ENCODE peak calls at places on chromosomes 3 and 15, in four cellular contexts. L, T, F and G are unnamed samples.

GRCh38 chr3:156291269-156292123 is 171.1 kb downstream of the KCNAB1 start:
- DNase-seq in L (peak), T (no peak), F (peak), G (peak)

GRCh38 chr15:74297867-74298266 is 61.7 kb downstream of the CCDC33 start:
- DNase-seq in L (no peak), T (no peak), F (no peak), G (no peak)

GRCh38 chr3:120450261-120450913 is 405 bp downstream of the FSTL1 start:
- DNase-seq in L (peak), T (no peak), F (no peak), G (no peak)

GRCh38 chr3:48560648-48561018 is 2.9 kb downstream of the UCN2 start:
- DNase-seq in L (no peak), T (no peak), F (no peak), G (no peak)

GRCh38 chr3:160919942-160920341 is 163.9 kb downstream of the PPM1L start:
- DNase-seq in L (no peak), T (no peak), F (no peak), G (no peak)

GRCh38 chr3:48475188-48475587 is 28.7 kb downstream of the ATRIP start:
- DNase-seq in L (no peak), T (no peak), F (no peak), G (no peak)

GRCh38 chr15:60844431-60845174 is 365.7 kb upstream of the ICE2 start:
- DNase-seq in L (no peak), T (no peak), F (no peak), G (no peak)

GRCh38 chr15:37133619-37134018 is 33.3 kb upstream of the MEIS2 start:
- DNase-seq in L (no peak), T (no peak), F (no peak), G (peak)

GRCh38 chr3:142180761-142181362 is 31.5 kb upstream of the TFDP2 start:
- DNase-seq in L (peak), T (no peak), F (peak), G (peak)

GRCh38 chr15:95864467-95864886 is 466.0 kb upstream of the NR2F2 start:
- DNase-seq in L (no peak), T (no peak), F (no peak), G (no peak)

GRCh38 chr15:41031232-41032078 is 78.2 kb downstream of the CHAC1 start:
- DNase-seq in L (no peak), T (no peak), F (no peak), G (no peak)

GRCh38 chr15:43253431-43254403 is 13.0 kb downstream of the TGM5 start:
- DNase-seq in L (no peak), T (no peak), F (no peak), G (peak)

GRCh38 chr3:111859061-111859973 is at the start of gene PHLDB2:
- DNase-seq in L (peak), T (no peak), F (peak), G (peak)

GRCh38 chr3:124412642-124413041 is 317.6 kb upstream of the UMPS start:
- DNase-seq in L (no peak), T (no peak), F (no peak), G (no peak)

GRCh38 chr15:40398413-40398873 is 7.2 kb upstream of the IVD start:
- DNase-seq in L (no peak), T (no peak), F (no peak), G (no peak)

GRCh38 chr3:179624471-179624870 is 19.9 kb downstream of the NDUFB5 start:
- DNase-seq in L (no peak), T (no peak), F (no peak), G (peak)

GRCh38 chr15:42319206-42319605 is 40.1 kb upstream of the CAPN3 start:
- DNase-seq in L (no peak), T (no peak), F (no peak), G (no peak)

GRCh38 chr3:12882336-12883310 is 41.3 kb upstream of the RPL32 start:
- DNase-seq in L (no peak), T (no peak), F (no peak), G (no peak)
- H3K56ac ChIP-seq in L (no peak), T (no peak), F (no peak), G (no peak)

GRCh38 chr3:139897759-139898158 is 37.2 kb upstream of the CLSTN2 start:
- DNase-seq in L (no peak), T (no peak), F (no peak), G (no peak)
- H3K56ac ChIP-seq in L (no peak), T (no peak), F (no peak), G (no peak)

GRCh38 chr15:59436774-59437472 is 1.1 kb upstream of the FAM81A start:
- DNase-seq in L (no peak), T (no peak), F (no peak), G (no peak)

GRCh38 chr15:59439571-59439970 is 1.6 kb downstream of the FAM81A start:
- DNase-seq in L (no peak), T (no peak), F (no peak), G (no peak)

GRCh38 chr15:59438891-59439290 is 905 bp downstream of the FAM81A start:
- DNase-seq in L (no peak), T (no peak), F (no peak), G (no peak)

GRCh38 chr15:59437473-59437776 is 561 bp upstream of the FAM81A start:
- DNase-seq in L (no peak), T (no peak), F (no peak), G (no peak)

DNA sequence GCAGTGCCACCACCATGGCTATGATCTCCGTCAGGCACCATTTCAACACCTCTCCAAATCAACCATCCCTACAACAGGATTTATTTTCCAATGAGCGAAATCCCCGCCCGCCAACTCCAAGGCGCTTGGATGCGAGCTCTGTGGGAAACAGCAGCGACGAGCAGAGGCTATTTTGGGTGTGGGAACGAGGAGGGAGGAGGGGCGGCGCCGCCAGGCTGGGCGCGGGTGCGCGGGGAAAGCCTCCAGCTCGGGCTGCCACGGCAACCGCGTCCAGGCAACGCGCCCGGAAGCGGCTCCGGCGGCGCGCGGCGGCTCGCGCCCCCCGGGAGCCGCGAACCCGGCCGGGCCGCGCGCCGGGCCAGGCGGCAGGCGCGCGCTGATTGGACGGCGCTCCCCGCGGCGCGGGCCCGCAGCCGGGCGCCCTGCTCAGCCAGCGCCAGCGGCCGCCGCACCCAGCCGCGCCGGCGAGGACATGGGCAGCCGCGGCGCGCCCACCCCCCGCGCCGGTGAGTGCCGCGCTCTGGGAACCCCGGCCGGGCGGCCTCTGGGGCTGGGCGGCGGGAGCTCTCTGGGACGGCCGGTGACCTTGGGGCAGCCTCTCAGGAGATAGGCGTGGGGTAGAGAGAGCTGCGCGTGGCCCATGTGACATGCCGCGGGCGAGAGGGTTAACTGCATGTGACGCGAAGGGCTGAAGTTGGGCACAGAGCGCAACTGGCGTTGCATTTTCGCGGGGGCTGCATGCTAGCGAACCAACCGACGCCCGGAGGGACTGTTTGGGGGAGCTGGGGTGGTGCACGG is at the start of gene FAM81A:
- DNase-seq in L (peak), T (no peak), F (peak), G (peak)
- H3K56ac ChIP-seq in L (peak), T (no peak), F (no peak), G (no peak)

GRCh38 chr3:126531051-126531330 is 7.0 kb downstream of the CHST13 start:
- DNase-seq in L (no peak), T (no peak), F (no peak), G (no peak)
- H3K56ac ChIP-seq in L (no peak), T (no peak), F (no peak), G (no peak)

GRCh38 chr3:45140392-45140791 is 5.8 kb downstream of the CDCP1 start:
- DNase-seq in L (peak), T (no peak), F (no peak), G (peak)

GRCh38 chr3:45145681-45146614 is at the start of gene CDCP1:
- DNase-seq in L (peak), T (no peak), F (peak), G (no peak)

GRCh38 chr3:45145223-45145622 is 955 bp downstream of the CDCP1 start:
- DNase-seq in L (peak), T (no peak), F (no peak), G (no peak)

GRCh38 chr3:45139372-45139894 is 6.7 kb downstream of the CDCP1 start:
- DNase-seq in L (no peak), T (no peak), F (no peak), G (no peak)

GRCh38 chr3:45143673-45144670 is 2.2 kb downstream of the CDCP1 start:
- DNase-seq in L (no peak), T (no peak), F (no peak), G (no peak)
- H3K56ac ChIP-seq in L (no peak), T (no peak), F (no peak), G (no peak)

DNA sequence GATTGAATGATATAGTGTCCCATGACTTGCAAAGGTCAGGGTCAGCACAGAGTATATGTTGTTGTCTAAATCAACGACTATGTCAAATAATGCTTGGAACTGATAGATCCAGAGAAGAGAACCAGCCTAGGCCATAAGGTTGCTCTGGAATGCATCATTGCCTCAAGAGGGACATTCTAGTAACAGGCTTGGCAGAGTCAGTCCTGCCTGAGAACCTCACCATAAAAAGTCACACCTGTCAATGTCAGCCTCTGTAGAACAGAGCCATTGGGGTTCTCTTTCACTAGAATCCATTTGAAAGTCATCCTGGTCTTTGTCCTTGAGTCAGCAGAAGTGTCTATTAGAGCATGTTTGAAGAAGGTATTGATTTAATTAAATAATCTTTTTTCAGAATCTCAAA is 31.4 kb upstream of the UBE3A start:
- DNase-seq in L (no peak), T (no peak), F (no peak), G (no peak)
- H3K56ac ChIP-seq in L (no peak), T (no peak), F (no peak), G (no peak)